ENCODE peak calls at places on chromosomes 2 and 18, in seven cellular contexts. Z is neuronal stem cell, L is mesenchymal stem cell, C is trophoblast cell, R is mesendoderm, B is H1, M is IMR-90. S is an unnamed sample.

GRCh38 chr2:26401739-26402541 is at the start of gene DRC1:
- DNase-seq in Z (peak), L (peak), C (peak), R (peak), B (peak), M (peak), S (peak)

GRCh38 chr18:26479686-26480079 is 68.7 kb downstream of the KCTD1 start:
- DNase-seq in Z (no peak), L (no peak), C (no peak), R (no peak), B (no peak), M (peak), S (no peak)

GRCh38 chr2:217897091-217897715 is 105.6 kb downstream of the TNS1 start:
- DNase-seq in Z (no peak), L (no peak), C (no peak), R (no peak), B (no peak), M (no peak), S (no peak)

GRCh38 chr2:189798312-189799029 is 14.2 kb downstream of the PMS1 start:
- DNase-seq in Z (no peak), L (peak), C (peak), R (peak), B (no peak), M (peak), S (no peak)

GRCh38 chr2:235055891-235056516 is 104.2 kb downstream of the SH3BP4 start:
- DNase-seq in Z (no peak), L (peak), C (peak), R (peak), B (no peak), M (no peak), S (peak)

GRCh38 chr2:209121691-209122090 is 302.2 kb upstream of the MAP2 start:
- DNase-seq in Z (no peak), L (no peak), C (no peak), R (no peak), B (no peak), M (no peak), S (no peak)

GRCh38 chr2:56240210-56240609 is 56.4 kb downstream of the CCDC85A start:
- DNase-seq in Z (no peak), L (no peak), C (no peak), R (no peak), B (no peak), M (no peak), S (no peak)

GRCh38 chr2:128505150-128505490 is 186.5 kb upstream of the HS6ST1 start:
- DNase-seq in Z (no peak), L (no peak), C (no peak), R (no peak), B (no peak), M (no peak), S (no peak)

GRCh38 chr2:232204457-232204931 is 174.1 kb upstream of the ALPP start:
- DNase-seq in Z (no peak), L (no peak), C (peak), R (no peak), B (no peak), M (no peak), S (no peak)

GRCh38 chr2:127100261-127101047 is 6.5 kb downstream of the BIN1 start:
- DNase-seq in Z (no peak), L (no peak), C (peak), R (peak), B (no peak), M (peak), S (no peak)

GRCh38 chr18:68172842-68173549 is 541.9 kb downstream of the TMX3 start:
- DNase-seq in Z (no peak), L (peak), C (no peak), R (peak), B (peak), M (no peak), S (peak)

GRCh38 chr2:240800241-240800640 is 19.8 kb downstream of the KIF1A start:
- DNase-seq in Z (no peak), L (no peak), C (no peak), R (no peak), B (no peak), M (peak), S (no peak)

GRCh38 chr2:101795033-101795432 is 97.5 kb downstream of the MAP4K4 start:
- DNase-seq in Z (no peak), L (no peak), C (peak), R (no peak), B (no peak), M (no peak), S (no peak)

GRCh38 chr2:217972037-217972436 is 30.8 kb downstream of the TNS1 start:
- DNase-seq in Z (no peak), L (no peak), C (no peak), R (no peak), B (no peak), M (no peak), S (no peak)

GRCh38 chr18:61713502-61713901 is 179.3 kb downstream of the RNF152 start:
- DNase-seq in Z (no peak), L (no peak), C (no peak), R (no peak), B (no peak), M (no peak), S (no peak)

GRCh38 chr18:61714421-61714820 is 178.4 kb downstream of the RNF152 start:
- DNase-seq in Z (no peak), L (no peak), C (no peak), R (no peak), B (no peak), M (no peak), S (no peak)

GRCh38 chr18:61706516-61706915 is 186.3 kb downstream of the RNF152 start:
- DNase-seq in Z (no peak), L (no peak), C (no peak), R (peak), B (no peak), M (no peak), S (no peak)

GRCh38 chr18:61710082-61710620 is 182.7 kb downstream of the RNF152 start:
- DNase-seq in Z (no peak), L (no peak), C (no peak), R (peak), B (no peak), M (no peak), S (no peak)
- H2AK5ac ChIP-seq in Z (no peak), L (no peak), C (no peak), R (no peak), B (no peak), M (no peak), S (no peak)

GRCh38 chr2:221087779-221088178 is 484.3 kb downstream of the EPHA4 start:
- DNase-seq in Z (no peak), L (no peak), C (no peak), R (no peak), B (no peak), M (no peak), S (no peak)

GRCh38 chr2:221085376-221085900 is 486.7 kb downstream of the EPHA4 start:
- DNase-seq in Z (no peak), L (no peak), C (no peak), R (no peak), B (no peak), M (peak), S (no peak)

GRCh38 chr2:221085936-221086335 is 486.2 kb downstream of the EPHA4 start:
- DNase-seq in Z (no peak), L (no peak), C (no peak), R (no peak), B (no peak), M (no peak), S (no peak)

GRCh38 chr2:221088506-221088905 is 483.6 kb downstream of the EPHA4 start:
- DNase-seq in Z (no peak), L (no peak), C (no peak), R (no peak), B (no peak), M (no peak), S (no peak)
- H3K4me2 ChIP-seq in Z (no peak), L (no peak), C (no peak), R (no peak), B (no peak), M (no peak), S (no peak)

GRCh38 chr2:157692768-157693167 is 64.1 kb upstream of the ACVR1C start:
- DNase-seq in Z (no peak), L (peak), C (no peak), R (peak), B (no peak), M (peak), S (no peak)
- H2AK5ac ChIP-seq in Z (no peak), L (no peak), C (no peak), R (no peak), B (no peak), M (no peak), S (no peak)

GRCh38 chr2:60823694-60824305 is 57.6 kb upstream of the REL start:
- DNase-seq in Z (no peak), L (no peak), C (peak), R (no peak), B (no peak), M (no peak), S (no peak)
- H3K4me2 ChIP-seq in Z (no peak), L (no peak), C (no peak), R (no peak), B (no peak), M (no peak), S (no peak)

GRCh38 chr18:74797577-74798151 is 200.0 kb downstream of the ZNF407 start:
- DNase-seq in Z (no peak), L (no peak), C (peak), R (no peak), B (no peak), M (no peak), S (no peak)
- H2AK5ac ChIP-seq in Z (no peak), L (no peak), C (no peak), R (no peak), B (no peak), M (peak), S (no peak)

GRCh38 chr2:111221701-111222100 is 101.0 kb downstream of the BCL2L11 start:
- DNase-seq in Z (no peak), L (no peak), C (no peak), R (no peak), B (no peak), M (no peak), S (no peak)

GRCh38 chr2:111222204-111222866 is 101.6 kb downstream of the BCL2L11 start:
- DNase-seq in Z (no peak), L (no peak), C (no peak), R (no peak), B (no peak), M (no peak), S (no peak)

GRCh38 chr2:111216811-111217652 is 96.3 kb downstream of the BCL2L11 start:
- DNase-seq in Z (no peak), L (no peak), C (no peak), R (no peak), B (no peak), M (no peak), S (no peak)

GRCh38 chr2:111219285-111219684 is 98.6 kb downstream of the BCL2L11 start:
- DNase-seq in Z (peak), L (no peak), C (peak), R (peak), B (no peak), M (peak), S (peak)

GRCh38 chr2:111219734-111220505 is 99.2 kb downstream of the BCL2L11 start:
- DNase-seq in Z (no peak), L (no peak), C (no peak), R (no peak), B (no peak), M (no peak), S (no peak)
- H3K4me2 ChIP-seq in Z (no peak), L (no peak), C (no peak), R (no peak), B (no peak), M (no peak), S (no peak)

GRCh38 chr2:144519934-144520717 is at the start of gene ZEB2:
- DNase-seq in Z (peak), L (peak), C (peak), R (peak), B (peak), M (peak), S (peak)
- H2AK5ac ChIP-seq in Z (no peak), L (no peak), C (no peak), R (no peak), B (no peak), M (no peak), S (no peak)

GRCh38 chr2:191945623-191946022 is 98.7 kb upstream of the CAVIN2 start:
- DNase-seq in Z (no peak), L (no peak), C (no peak), R (no peak), B (no peak), M (no peak), S (no peak)
- H3K4me2 ChIP-seq in Z (no peak), L (no peak), C (no peak), R (no peak), B (no peak), M (no peak), S (no peak)

GRCh38 chr2:39399570-39399969 is 37.5 kb downstream of the MAP4K3 start:
- DNase-seq in Z (no peak), L (no peak), C (peak), R (no peak), B (no peak), M (no peak), S (no peak)

GRCh38 chr2:39395313-39395712 is 41.8 kb downstream of the MAP4K3 start:
- DNase-seq in Z (no peak), L (no peak), C (no peak), R (no peak), B (no peak), M (no peak), S (no peak)

GRCh38 chr2:39390126-39390692 is 46.9 kb downstream of the MAP4K3 start:
- DNase-seq in Z (no peak), L (no peak), C (no peak), R (no peak), B (no peak), M (no peak), S (no peak)

GRCh38 chr2:39392672-39393071 is 44.4 kb downstream of the MAP4K3 start:
- DNase-seq in Z (no peak), L (no peak), C (no peak), R (no peak), B (no peak), M (no peak), S (no peak)

DNA sequence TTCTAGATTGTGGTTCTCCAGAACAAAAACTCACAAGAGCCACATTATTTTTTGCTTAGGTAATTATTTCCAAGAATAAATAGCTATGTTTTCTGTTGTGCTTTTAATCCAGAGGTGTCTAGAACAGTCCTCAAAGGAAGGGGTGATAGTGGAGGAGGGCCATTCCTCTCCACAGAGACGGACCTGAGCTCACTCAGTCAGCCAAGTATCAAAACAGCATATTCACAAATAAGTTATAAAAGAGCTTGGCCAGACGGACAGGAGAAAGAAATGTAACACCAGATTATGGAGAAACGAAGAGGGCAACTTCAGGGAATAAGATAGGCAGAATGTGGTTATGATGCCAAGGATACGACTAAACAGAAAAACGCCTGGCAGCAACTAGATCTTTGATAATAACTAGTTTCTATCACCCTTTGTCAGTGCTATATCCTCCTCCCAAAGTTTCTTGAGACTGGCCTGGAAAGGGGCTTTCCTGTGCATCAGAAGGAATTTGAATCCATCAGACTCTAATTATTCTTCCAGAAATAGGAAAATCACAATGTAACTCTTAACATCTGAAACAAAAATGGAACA is 42.6 kb downstream of the MAP4K3 start:
- DNase-seq in Z (no peak), L (no peak), C (no peak), R (no peak), B (no peak), M (no peak), S (no peak)
- H2AK5ac ChIP-seq in Z (no peak), L (no peak), C (no peak), R (no peak), B (no peak), M (no peak), S (no peak)

DNA sequence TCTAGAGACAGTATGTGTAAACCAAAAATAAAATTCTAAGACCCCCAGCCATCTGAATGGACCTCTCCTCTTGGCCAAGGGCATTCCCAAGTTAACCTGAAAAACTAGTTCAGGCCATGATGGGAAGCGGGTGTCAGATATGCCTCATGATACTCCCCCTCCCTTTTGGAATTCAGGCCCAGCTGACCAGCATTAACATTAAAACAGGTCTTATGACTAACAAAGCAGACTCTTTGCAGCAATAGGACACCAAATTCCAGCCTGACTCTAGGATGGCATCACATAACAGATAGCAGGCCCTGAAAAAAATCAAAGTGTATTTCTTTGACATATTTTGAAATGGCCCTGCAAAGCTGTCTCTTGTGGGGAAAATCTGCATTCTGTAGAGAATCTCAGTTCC is 73.3 kb upstream of the L3MBTL4 start:
- DNase-seq in Z (no peak), L (no peak), C (peak), R (peak), B (no peak), M (no peak), S (peak)
- H3K4me2 ChIP-seq in Z (no peak), L (no peak), C (no peak), R (no peak), B (peak), M (no peak), S (no peak)